ENCODE peak calls at places on chromosome 17, in eight cellular contexts. One of them, this sample, is unnamed.

GRCh38 chr17:78124081-78124835 is 4.3 kb downstream of the TMC6 start:
- DNase-seq in IMR-90: no peak
- DNase-seq in uterus: no peak
- DNase-seq in tibial nerve: no peak
- DNase-seq in body of pancreas: no peak
- DNase-seq in esophagus squamous epithelium: no peak
- DNase-seq in lower leg skin: no peak
- DNase-seq in GM12891: no peak
- DNase-seq in this sample: peak; percentile 61

GRCh38 chr17:50279181-50279526 is 4.9 kb downstream of the TMEM92 start:
- DNase-seq in IMR-90: peak; percentile 38
- DNase-seq in uterus: no peak
- DNase-seq in tibial nerve: no peak
- DNase-seq in body of pancreas: no peak
- DNase-seq in esophagus squamous epithelium: no peak
- DNase-seq in lower leg skin: no peak
- DNase-seq in GM12891: no peak
- DNase-seq in this sample: no peak

GRCh38 chr17:74812109-74812864 is 36.1 kb upstream of the NAT9 start:
- DNase-seq in IMR-90: no peak
- DNase-seq in uterus: no peak
- DNase-seq in tibial nerve: no peak
- DNase-seq in body of pancreas: no peak
- DNase-seq in esophagus squamous epithelium: no peak
- DNase-seq in lower leg skin: no peak
- DNase-seq in GM12891: no peak
- DNase-seq in this sample: no peak

GRCh38 chr17:49890077-49890821 is 42.4 kb upstream of the TAC4 start:
- DNase-seq in IMR-90: no peak
- DNase-seq in uterus: peak; percentile 24
- DNase-seq in tibial nerve: no peak
- DNase-seq in body of pancreas: no peak
- DNase-seq in esophagus squamous epithelium: no peak
- DNase-seq in lower leg skin: no peak
- DNase-seq in GM12891: no peak
- DNase-seq in this sample: no peak

GRCh38 chr17:78454346-78454745 is 75.9 kb downstream of the PGS1 start:
- DNase-seq in IMR-90: no peak
- DNase-seq in uterus: no peak
- DNase-seq in tibial nerve: no peak
- DNase-seq in body of pancreas: no peak
- DNase-seq in esophagus squamous epithelium: no peak
- DNase-seq in lower leg skin: no peak
- DNase-seq in GM12891: no peak
- DNase-seq in this sample: no peak

GRCh38 chr17:38447502-38448095 is 19.3 kb downstream of the ARHGAP23 start:
- DNase-seq in IMR-90: no peak
- DNase-seq in uterus: no peak
- DNase-seq in tibial nerve: no peak
- DNase-seq in body of pancreas: no peak
- DNase-seq in esophagus squamous epithelium: no peak
- DNase-seq in lower leg skin: no peak
- DNase-seq in GM12891: no peak
- DNase-seq in this sample: no peak

GRCh38 chr17:43360739-43361498 is 37.9 kb upstream of the ARL4D start:
- DNase-seq in IMR-90: peak; percentile 100
- DNase-seq in uterus: peak; percentile 89
- DNase-seq in tibial nerve: peak; percentile 89
- DNase-seq in body of pancreas: peak; percentile 98
- DNase-seq in esophagus squamous epithelium: peak; percentile 43
- DNase-seq in lower leg skin: peak; percentile 98
- DNase-seq in GM12891: peak; percentile 62
- DNase-seq in this sample: peak; percentile 97

GRCh38 chr17:37089998-37090397 is 141.2 kb downstream of the AATF start:
- DNase-seq in IMR-90: no peak
- DNase-seq in uterus: no peak
- DNase-seq in tibial nerve: no peak
- DNase-seq in body of pancreas: peak; percentile 32
- DNase-seq in esophagus squamous epithelium: no peak
- DNase-seq in lower leg skin: no peak
- DNase-seq in GM12891: peak; percentile 39
- DNase-seq in this sample: no peak

GRCh38 chr17:59893617-59894100 is 738 bp downstream of the RPS6KB1 start:
- DNase-seq in IMR-90: peak; percentile 8
- DNase-seq in uterus: no peak
- DNase-seq in tibial nerve: no peak
- DNase-seq in body of pancreas: no peak
- DNase-seq in esophagus squamous epithelium: no peak
- DNase-seq in lower leg skin: no peak
- DNase-seq in GM12891: no peak
- DNase-seq in this sample: peak; percentile 73

GRCh38 chr17:59093702-59094231 is 12.9 kb downstream of the TRIM37 start:
- DNase-seq in IMR-90: peak; percentile 97
- DNase-seq in uterus: peak; percentile 60
- DNase-seq in tibial nerve: no peak
- DNase-seq in body of pancreas: peak; percentile 37
- DNase-seq in esophagus squamous epithelium: no peak
- DNase-seq in lower leg skin: no peak
- DNase-seq in GM12891: no peak
- DNase-seq in this sample: no peak

GRCh38 chr17:77602062-77602746 is 356.3 kb upstream of the TNRC6C start:
- DNase-seq in IMR-90: peak; percentile 29
- DNase-seq in uterus: peak; percentile 61
- DNase-seq in tibial nerve: peak; percentile 63
- DNase-seq in body of pancreas: peak; percentile 32
- DNase-seq in esophagus squamous epithelium: no peak
- DNase-seq in lower leg skin: peak; percentile 93
- DNase-seq in GM12891: no peak
- DNase-seq in this sample: no peak

GRCh38 chr17:37413875-37414519 is 7.3 kb downstream of the TADA2A start:
- DNase-seq in IMR-90: peak; percentile 20
- DNase-seq in uterus: no peak
- DNase-seq in tibial nerve: no peak
- DNase-seq in body of pancreas: no peak
- DNase-seq in esophagus squamous epithelium: no peak
- DNase-seq in lower leg skin: no peak
- DNase-seq in GM12891: no peak
- DNase-seq in this sample: no peak

GRCh38 chr17:30274887-30275286 is 16.9 kb downstream of the BLMH start:
- DNase-seq in IMR-90: no peak
- DNase-seq in uterus: no peak
- DNase-seq in tibial nerve: no peak
- DNase-seq in body of pancreas: no peak
- DNase-seq in esophagus squamous epithelium: no peak
- DNase-seq in lower leg skin: no peak
- DNase-seq in GM12891: no peak
- DNase-seq in this sample: no peak

GRCh38 chr17:64974750-64975317 is 55.6 kb upstream of the LRRC37A3 start:
- DNase-seq in IMR-90: no peak
- DNase-seq in uterus: no peak
- DNase-seq in tibial nerve: no peak
- DNase-seq in body of pancreas: no peak
- DNase-seq in esophagus squamous epithelium: no peak
- DNase-seq in lower leg skin: peak; percentile 10
- DNase-seq in GM12891: no peak
- DNase-seq in this sample: peak; percentile 64
- TF ChIP-seq POLR2A in IMR-90: no peak
- TF ChIP-seq POLR2A in uterus: no peak
- TF ChIP-seq POLR2A in tibial nerve: no peak
- TF ChIP-seq POLR2A in body of pancreas: no peak
- TF ChIP-seq POLR2A in esophagus squamous epithelium: no peak
- TF ChIP-seq POLR2A in lower leg skin: no peak
- TF ChIP-seq POLR2A in GM12891: peak; percentile 65
- TF ChIP-seq POLR2A in this sample: no peak

GRCh38 chr17:2592974-2593845 is at the start of gene PAFAH1B1:
- DNase-seq in IMR-90: peak; percentile 72
- DNase-seq in uterus: peak; percentile 93
- DNase-seq in tibial nerve: peak; percentile 84
- DNase-seq in body of pancreas: peak; percentile 94
- DNase-seq in esophagus squamous epithelium: peak; percentile 39
- DNase-seq in lower leg skin: peak; percentile 97
- DNase-seq in GM12891: peak; percentile 90
- DNase-seq in this sample: peak; percentile 98
- TF ChIP-seq POLR2A in IMR-90: peak; percentile 89
- TF ChIP-seq POLR2A in uterus: peak; percentile 78
- TF ChIP-seq POLR2A in tibial nerve: peak; percentile 87
- TF ChIP-seq POLR2A in body of pancreas: peak; percentile 74
- TF ChIP-seq POLR2A in esophagus squamous epithelium: peak; percentile 90
- TF ChIP-seq POLR2A in lower leg skin: peak; percentile 64
- TF ChIP-seq POLR2A in GM12891: peak; percentile 76
- TF ChIP-seq POLR2A in this sample: peak; percentile 69

DNA sequence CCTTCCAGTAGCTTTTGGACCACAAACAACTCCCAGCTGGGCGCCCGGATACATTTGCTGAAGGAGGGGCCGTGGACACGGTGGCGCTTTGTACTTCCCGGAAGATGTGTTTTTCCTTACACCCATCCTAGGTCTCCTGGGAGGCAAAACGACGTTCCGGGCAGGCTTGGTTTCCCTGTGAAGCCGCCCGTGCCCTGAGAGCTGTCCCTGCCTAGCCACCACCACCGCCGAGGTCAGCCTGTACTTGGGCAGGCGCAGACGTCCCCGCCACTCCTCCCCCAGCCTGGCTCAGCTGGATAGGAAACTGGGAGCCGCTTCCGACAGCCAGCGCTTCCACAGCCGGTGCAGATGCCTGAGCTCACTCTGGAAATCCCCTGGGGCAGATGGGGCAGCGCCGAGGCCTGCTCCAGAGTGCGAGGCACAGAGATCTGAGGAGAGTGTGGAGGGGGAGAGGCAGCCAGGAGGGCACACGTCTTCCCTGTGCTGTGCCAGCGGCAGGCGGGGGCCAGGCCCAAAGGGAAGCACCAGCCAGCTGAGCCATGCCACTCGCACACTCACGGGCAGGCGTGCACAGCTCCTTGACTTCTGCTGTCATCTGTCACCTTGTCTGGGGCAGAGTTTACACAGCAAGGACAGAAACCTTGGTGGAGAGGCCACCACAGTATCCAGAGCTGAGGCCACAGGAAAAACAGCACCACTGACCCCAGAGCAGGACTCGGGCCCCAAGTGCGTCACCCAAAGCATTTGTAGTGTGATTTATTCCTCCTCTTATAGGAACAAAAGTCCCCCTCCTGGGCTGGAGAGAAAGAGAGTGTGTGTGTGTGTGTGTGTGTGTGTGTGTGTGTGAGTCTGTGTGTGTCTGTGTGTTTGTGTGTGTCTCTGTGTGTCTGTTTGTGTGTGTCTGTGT is 3.0 kb downstream of the RHBDF2 start:
- DNase-seq in IMR-90: peak; percentile 93
- DNase-seq in uterus: peak; percentile 62
- DNase-seq in tibial nerve: peak; percentile 45
- DNase-seq in body of pancreas: peak; percentile 92
- DNase-seq in esophagus squamous epithelium: no peak
- DNase-seq in lower leg skin: peak; percentile 92
- DNase-seq in GM12891: no peak
- DNase-seq in this sample: no peak
- TF ChIP-seq POLR2A in IMR-90: peak; percentile 78
- TF ChIP-seq POLR2A in uterus: no peak
- TF ChIP-seq POLR2A in tibial nerve: no peak
- TF ChIP-seq POLR2A in body of pancreas: peak; percentile 74
- TF ChIP-seq POLR2A in esophagus squamous epithelium: peak; percentile 42
- TF ChIP-seq POLR2A in lower leg skin: no peak
- TF ChIP-seq POLR2A in GM12891: no peak
- TF ChIP-seq POLR2A in this sample: no peak

DNA sequence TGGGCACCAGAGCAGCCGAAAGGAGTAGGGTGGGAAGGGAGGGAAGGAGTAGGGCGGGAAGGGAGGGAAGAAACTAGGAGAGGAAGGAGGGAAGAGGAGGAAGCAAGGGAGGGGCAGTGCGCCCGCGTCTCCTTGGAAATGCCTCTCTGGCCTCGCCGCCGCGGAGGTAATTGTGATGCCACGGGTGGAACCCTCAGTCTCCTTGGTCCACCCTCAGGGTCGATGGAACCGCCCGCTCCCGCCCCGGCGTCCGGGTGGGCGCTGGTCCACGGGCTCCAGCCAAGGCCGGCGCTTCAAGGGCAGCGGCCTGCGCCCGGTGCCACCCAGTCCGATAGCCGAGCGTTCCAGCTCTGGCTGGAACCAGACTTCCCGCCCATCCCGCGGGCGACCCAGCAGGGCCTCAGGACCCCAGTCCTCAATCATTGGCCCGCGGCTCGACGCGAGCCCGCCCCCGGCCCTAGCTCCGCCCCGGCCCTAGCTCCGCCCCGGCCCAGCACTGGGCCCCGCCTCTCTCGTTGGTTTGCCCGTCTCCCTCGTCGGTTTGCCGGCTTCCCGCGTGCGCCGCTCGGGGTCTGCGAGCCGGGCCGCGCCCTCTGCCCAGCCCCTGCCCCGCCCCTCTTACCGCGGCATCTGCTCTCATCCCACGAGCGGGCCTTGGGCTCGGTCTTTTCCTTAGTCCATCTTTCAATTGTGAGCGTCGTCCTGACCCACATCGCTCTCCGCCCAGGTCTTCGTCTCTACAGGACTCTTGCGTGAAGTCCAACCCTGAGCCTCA is 553 bp downstream of the PROCA1 start:
- DNase-seq in IMR-90: peak; percentile 85
- DNase-seq in uterus: peak; percentile 93
- DNase-seq in tibial nerve: peak; percentile 84
- DNase-seq in body of pancreas: peak; percentile 84
- DNase-seq in esophagus squamous epithelium: peak; percentile 48
- DNase-seq in lower leg skin: peak; percentile 97
- DNase-seq in GM12891: peak; percentile 94
- DNase-seq in this sample: peak; percentile 90
- TF ChIP-seq POLR2A in IMR-90: peak; percentile 84
- TF ChIP-seq POLR2A in uterus: peak; percentile 79
- TF ChIP-seq POLR2A in tibial nerve: peak; percentile 71
- TF ChIP-seq POLR2A in body of pancreas: peak; percentile 70
- TF ChIP-seq POLR2A in esophagus squamous epithelium: peak; percentile 70
- TF ChIP-seq POLR2A in lower leg skin: no peak
- TF ChIP-seq POLR2A in GM12891: no peak
- TF ChIP-seq POLR2A in this sample: peak; percentile 70

GRCh38 chr17:21742326-21742725 is 50.0 kb downstream of the KCNJ18 start:
- DNase-seq in IMR-90: no peak
- DNase-seq in uterus: no peak
- DNase-seq in tibial nerve: no peak
- DNase-seq in body of pancreas: no peak
- DNase-seq in esophagus squamous epithelium: no peak
- DNase-seq in lower leg skin: no peak
- DNase-seq in GM12891: no peak
- DNase-seq in this sample: no peak
- TF ChIP-seq POLR2A in IMR-90: no peak
- TF ChIP-seq POLR2A in uterus: no peak
- TF ChIP-seq POLR2A in tibial nerve: no peak
- TF ChIP-seq POLR2A in body of pancreas: no peak
- TF ChIP-seq POLR2A in esophagus squamous epithelium: no peak
- TF ChIP-seq POLR2A in lower leg skin: no peak
- TF ChIP-seq POLR2A in GM12891: no peak
- TF ChIP-seq POLR2A in this sample: no peak

This sample was measured in erythroblast.